ENCODE peak calls at places on chromosome 21, in six cellular contexts. L is A172; M is C1 segment of cervical spinal cord; U is astrocyte of the spinal cord; A is fibroblast of mammary gland; P is stimulated activated CD4-positive, alpha-beta T cell treated with anti-CD3 and anti-CD28 coated beads, Interleukin-4, amount 100 ng/mL, for 48 hours. Z is an unnamed sample.

GRCh38 chr21:34112316-34113033 is 39.1 kb downstream of the MRPS6 start:
- DNase-seq in P (no peak), L (no peak), U (no peak), M (no peak), A (no peak), Z (no peak)

GRCh38 chr21:25563399-25564116 is 43.7 kb downstream of the MRPL39 start:
- DNase-seq in A (no peak), M (no peak), L (no peak), P (no peak), U (peak), Z (no peak)

GRCh38 chr21:18334066-18334465 is 69.5 kb downstream of the TMPRSS15 start:
- DNase-seq in P (no peak), A (no peak), U (no peak), M (no peak), L (no peak), Z (no peak)

GRCh38 chr21:33348728-33349127 is 24.0 kb downstream of the IFNAR1 start:
- DNase-seq in P (no peak), M (no peak), L (no peak), U (peak), A (no peak), Z (no peak)

GRCh38 chr21:29155118-29155932 is 24.9 kb downstream of the MAP3K7CL start:
- DNase-seq in A (peak), U (peak), M (no peak), P (no peak), L (peak), Z (no peak)

GRCh38 chr21:35202431-35202830 is 153.3 kb upstream of the RUNX1 start:
- DNase-seq in L (peak), A (peak), M (no peak), P (no peak), U (peak), Z (no peak)

GRCh38 chr21:26389971-26390641 is 183.0 kb downstream of the CYYR1 start:
- DNase-seq in U (peak), M (no peak), A (peak), P (no peak), L (peak), Z (no peak)

GRCh38 chr21:45590246-45590725 is 48.0 kb upstream of the SLC19A1 start:
- DNase-seq in P (peak), M (no peak), A (peak), U (peak), L (no peak), Z (peak)

GRCh38 chr21:45934071-45934470 is 47.5 kb upstream of the COL6A1 start:
- DNase-seq in M (no peak), P (no peak), A (no peak), U (no peak), L (no peak), Z (no peak)

GRCh38 chr21:30620080-30620479 is 347 bp upstream of the KRTAP20-4 start:
- DNase-seq in A (no peak), L (no peak), M (no peak), U (no peak), P (no peak), Z (no peak)

GRCh38 chr21:44260791-44261190 is 906 bp downstream of the DNMT3L start:
- DNase-seq in U (no peak), P (no peak), M (no peak), L (no peak), A (no peak), Z (no peak)

GRCh38 chr21:38922474-38922873 is 116.7 kb downstream of the ETS2 start:
- DNase-seq in M (no peak), U (no peak), P (no peak), L (no peak), A (no peak), Z (no peak)

GRCh38 chr21:15659768-15660423 is 69.9 kb upstream of the USP25 start:
- DNase-seq in M (no peak), P (no peak), A (peak), L (no peak), U (no peak), Z (no peak)

GRCh38 chr21:37431243-37431642 is 64.7 kb downstream of the DYRK1A start:
- DNase-seq in U (no peak), L (no peak), M (no peak), A (no peak), P (no peak), Z (no peak)

GRCh38 chr21:26169611-26170470 is 729 bp downstream of the APP start:
- DNase-seq in P (peak), U (peak), A (peak), L (peak), M (peak), Z (no peak)

GRCh38 chr21:27817061-27817460 is 850.2 kb upstream of the ADAMTS5 start:
- DNase-seq in A (no peak), U (no peak), M (no peak), L (no peak), P (no peak), Z (no peak)

GRCh38 chr21:38301321-38302214 is 44.8 kb downstream of the KCNJ15 start:
- DNase-seq in P (no peak), M (no peak), A (no peak), L (no peak), U (no peak), Z (no peak)

GRCh38 chr21:28633803-28634572 is 358.7 kb downstream of the LTN1 start:
- DNase-seq in M (no peak), P (no peak), L (peak), U (peak), A (peak), Z (no peak)

GRCh38 chr21:43269461-43269860 is 100.7 kb downstream of the CRYAA start:
- DNase-seq in P (peak), M (no peak), L (no peak), A (no peak), U (no peak), Z (no peak)

GRCh38 chr21:35350965-35351364 is 301.9 kb upstream of the RUNX1 start:
- DNase-seq in U (peak), P (no peak), A (peak), L (no peak), M (no peak), Z (no peak)

GRCh38 chr21:35485364-35485763 is 436.3 kb upstream of the RUNX1 start:
- DNase-seq in L (no peak), M (no peak), A (no peak), U (no peak), P (no peak), Z (no peak)

GRCh38 chr21:33668180-33668579 is 25.9 kb downstream of the ITSN1 start:
- DNase-seq in U (no peak), L (no peak), P (no peak), M (no peak), A (peak), Z (no peak)

Z was measured in omental fat pad.